ENCODE peak calls at places on chromosome 12, in six cellular contexts. W is prostate gland, Y is stomach, C is GM23338, Q is endothelial cell of umbilical vein, X is SK-N-SH. G is an unnamed sample. For H3K27me3 and H3K4me1, the result is how much of the 10 kb centered on the place peaks cover.

GRCh38 chr12:6345319-6346071 is 3.6 kb upstream of the TNFRSF1A start:
- DNase-seq in W (no peak), Y (peak), C (no peak), Q (peak), X (no peak), G (no peak)

GRCh38 chr12:31834158-31834557 is 105.3 kb upstream of the AMN1 start:
- DNase-seq in W (no peak), Y (no peak), C (no peak), Q (no peak), X (no peak), G (no peak)

GRCh38 chr12:48924617-48925217 is 575 bp downstream of the FKBP11 start:
- DNase-seq in W (peak), Y (peak), C (peak), Q (peak), X (peak), G (peak)

GRCh38 chr12:103469716-103470115 is 26.1 kb downstream of the C12orf42 start:
- DNase-seq in W (no peak), Y (no peak), C (no peak), Q (no peak), X (no peak), G (no peak)

GRCh38 chr12:90152897-90153624 is 444.4 kb upstream of the ATP2B1 start:
- DNase-seq in W (no peak), Y (no peak), C (no peak), Q (no peak), X (no peak), G (no peak)

GRCh38 chr12:113820310-113820709 is 145.8 kb downstream of the RBM19 start:
- DNase-seq in W (no peak), Y (no peak), C (no peak), Q (no peak), X (no peak), G (no peak)

GRCh38 chr12:32034045-32034444 is 72.6 kb upstream of the BICD1 start:
- DNase-seq in W (no peak), Y (no peak), C (no peak), Q (peak), X (no peak), G (no peak)

GRCh38 chr12:93895096-93895460 is 217.9 kb downstream of the CRADD start:
- DNase-seq in W (no peak), Y (no peak), C (peak), Q (no peak), X (no peak), G (no peak)

GRCh38 chr12:55842681-55843429 is at the start of gene MMP19:
- DNase-seq in W (no peak), Y (no peak), C (peak), Q (no peak), X (no peak), G (peak)

GRCh38 chr12:26127404-26127803 is 2.6 kb upstream of the BHLHE41 start:
- DNase-seq in W (no peak), Y (no peak), C (no peak), Q (no peak), X (no peak), G (no peak)

GRCh38 chr12:26125451-26126339 is 858 bp upstream of the BHLHE41 start:
- DNase-seq in W (peak), Y (peak), C (peak), Q (peak), X (peak), G (peak)

GRCh38 chr12:26124491-26125450 is at the start of gene BHLHE41:
- DNase-seq in W (peak), Y (peak), C (peak), Q (peak), X (peak), G (peak)

GRCh38 chr12:26128180-26128579 is 3.3 kb upstream of the BHLHE41 start:
- DNase-seq in W (no peak), Y (no peak), C (no peak), Q (no peak), X (no peak), G (no peak)

GRCh38 chr12:26126340-26127284 is 1.8 kb upstream of the BHLHE41 start:
- DNase-seq in W (peak), Y (peak), C (peak), Q (peak), X (peak), G (peak)
- H3K27me3 ChIP-seq in W (under half), Y (under half), C (half or more), Q (half or more), X (under half), G (under half)

GRCh38 chr12:106134294-106134949 is 4.3 kb downstream of the NUAK1 start:
- DNase-seq in W (no peak), Y (no peak), C (no peak), Q (no peak), X (no peak), G (no peak)

GRCh38 chr12:106135075-106135474 is 3.7 kb downstream of the NUAK1 start:
- DNase-seq in W (no peak), Y (no peak), C (no peak), Q (no peak), X (no peak), G (no peak)

GRCh38 chr12:106132175-106133135 is 6.3 kb downstream of the NUAK1 start:
- DNase-seq in W (no peak), Y (no peak), C (no peak), Q (no peak), X (no peak), G (no peak)

GRCh38 chr12:106131671-106132070 is 7.1 kb downstream of the NUAK1 start:
- DNase-seq in W (no peak), Y (no peak), C (no peak), Q (no peak), X (peak), G (peak)

DNA sequence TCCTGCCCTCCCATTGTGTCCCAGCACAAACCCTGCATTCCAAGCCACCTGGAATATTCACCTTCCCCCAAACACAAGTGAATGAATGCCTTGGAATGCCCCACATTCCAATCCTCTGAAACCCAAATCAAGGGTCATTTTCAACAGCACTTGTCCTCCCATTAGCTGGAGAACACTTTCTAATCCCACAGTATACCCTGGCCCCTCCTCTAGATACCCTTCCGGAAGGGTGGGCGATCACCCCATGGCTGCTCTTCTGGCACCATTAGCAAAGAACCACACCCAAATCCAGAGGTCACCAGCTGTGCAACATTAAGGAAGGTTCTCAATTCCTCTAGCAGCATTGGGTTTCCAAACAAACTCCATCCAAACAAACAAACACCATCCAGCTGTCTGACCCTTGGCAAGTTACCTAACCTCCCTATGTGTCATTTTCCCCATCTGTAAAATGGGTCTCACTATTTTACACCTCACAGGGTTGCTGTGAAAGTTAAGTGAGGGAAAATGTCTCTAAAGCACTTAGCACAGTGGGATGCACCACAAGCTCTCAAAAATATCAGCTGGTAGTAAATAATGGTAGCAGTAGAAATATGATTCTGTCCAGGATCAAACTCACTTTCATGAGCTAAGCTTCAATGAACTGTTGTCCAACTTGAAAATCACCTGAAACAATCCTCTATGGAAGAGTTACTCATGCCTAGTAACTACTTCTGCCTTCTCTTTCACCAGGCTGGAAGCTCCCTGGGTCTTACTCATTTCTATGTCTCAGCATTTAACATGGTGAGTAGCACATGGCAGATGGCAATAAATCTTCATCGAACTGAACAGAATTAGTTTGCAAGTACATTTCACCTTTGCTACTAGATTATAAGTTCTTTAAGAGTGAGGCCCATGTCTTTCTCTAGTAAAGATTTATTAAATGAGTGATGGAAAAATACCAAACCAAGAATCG is 5.3 kb downstream of the NUAK1 start:
- DNase-seq in W (no peak), Y (no peak), C (peak), Q (no peak), X (no peak), G (no peak)
- H3K4me1 ChIP-seq in W (under half), Y (under half), C (half or more), Q (half or more), X (under half), G (under half)

GRCh38 chr12:124413401-124413800 is 118.5 kb downstream of the RFLNA start:
- DNase-seq in W (no peak), Y (no peak), C (no peak), Q (no peak), X (peak), G (no peak)

GRCh38 chr12:124411953-124412645 is 117.2 kb downstream of the RFLNA start:
- DNase-seq in W (no peak), Y (no peak), C (no peak), Q (no peak), X (no peak), G (no peak)

GRCh38 chr12:124411291-124411878 is 116.5 kb downstream of the RFLNA start:
- DNase-seq in W (no peak), Y (no peak), C (no peak), Q (no peak), X (peak), G (peak)

GRCh38 chr12:124413915-124414314 is 119.0 kb downstream of the RFLNA start:
- DNase-seq in W (no peak), Y (no peak), C (no peak), Q (no peak), X (no peak), G (no peak)

DNA sequence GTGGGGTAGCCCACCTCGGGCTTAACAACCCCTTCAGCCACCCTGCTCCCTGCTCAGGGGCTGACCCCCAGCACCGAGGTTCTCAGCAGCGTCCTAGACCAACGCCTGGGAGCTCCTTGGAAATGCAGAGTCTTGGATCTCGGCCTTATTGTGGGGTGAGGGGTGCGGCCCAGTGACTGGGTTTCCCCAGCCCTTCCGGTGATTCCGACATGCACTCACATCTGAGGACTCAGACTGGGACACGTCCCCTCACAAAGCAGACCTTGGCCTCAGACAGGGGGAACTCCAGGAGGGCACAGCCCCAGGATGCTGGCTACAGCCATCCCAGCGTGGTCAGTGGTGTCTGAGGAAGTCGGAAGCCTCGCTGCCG is 117.7 kb downstream of the RFLNA start:
- DNase-seq in W (no peak), Y (no peak), C (no peak), Q (no peak), X (no peak), G (no peak)
- TF ChIP-seq POLR2AphosphoS5 in W (no peak), Y (no peak), C (no peak), Q (no peak), X (no peak), G (no peak)

GRCh38 chr12:98895086-98895651 is 250.1 kb downstream of the APAF1 start:
- DNase-seq in W (no peak), Y (no peak), C (peak), Q (no peak), X (peak), G (no peak)

GRCh38 chr12:98893126-98893525 is 248.0 kb downstream of the APAF1 start:
- DNase-seq in W (no peak), Y (no peak), C (no peak), Q (no peak), X (peak), G (no peak)

GRCh38 chr12:98896938-98897337 is 251.8 kb downstream of the APAF1 start:
- DNase-seq in W (no peak), Y (no peak), C (peak), Q (no peak), X (no peak), G (no peak)

GRCh38 chr12:98894412-98895085 is 249.5 kb downstream of the APAF1 start:
- DNase-seq in W (no peak), Y (no peak), C (peak), Q (no peak), X (peak), G (no peak)

DNA sequence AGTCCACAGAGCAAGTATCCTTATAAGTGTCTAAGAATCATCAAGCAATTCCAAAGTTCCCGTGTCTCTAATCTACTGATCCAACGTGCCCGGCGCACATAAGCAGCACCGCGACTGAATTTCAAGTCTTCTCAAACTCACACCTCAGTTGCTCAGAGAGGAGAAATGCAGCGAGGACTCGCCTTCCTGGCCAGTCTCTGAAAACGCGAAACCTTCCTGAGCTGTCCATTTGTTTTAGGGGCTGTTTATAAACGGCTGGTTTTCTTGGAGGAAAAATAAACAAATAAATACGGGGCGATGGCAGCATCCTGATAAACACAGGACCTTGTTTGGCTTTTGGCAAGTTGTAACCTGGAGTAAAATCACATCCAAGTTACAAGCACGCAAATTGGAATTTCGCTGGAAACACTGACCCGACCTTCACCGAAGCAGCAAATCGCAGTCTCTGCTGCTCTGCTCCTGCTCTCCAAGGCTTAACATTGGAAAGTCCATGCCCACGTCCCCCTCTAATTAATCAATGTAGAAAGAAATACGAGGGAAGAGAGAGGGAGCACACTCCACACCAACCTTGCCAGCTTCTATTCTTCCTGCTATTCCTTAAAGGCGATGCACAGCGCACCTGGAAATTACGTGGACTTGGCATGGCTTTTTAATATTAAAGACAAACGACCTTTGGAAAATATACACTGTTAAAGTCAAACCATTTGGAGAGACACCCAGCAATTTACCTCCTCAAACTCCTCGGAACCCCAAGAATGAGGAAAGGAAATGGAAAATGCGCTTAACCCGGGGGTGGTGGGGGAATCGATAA is 248.7 kb downstream of the APAF1 start:
- DNase-seq in W (no peak), Y (no peak), C (peak), Q (no peak), X (peak), G (no peak)
- H3K27me3 ChIP-seq in W (under half), Y (under half), C (half or more), Q (half or more), X (under half), G (half or more)

G was measured in sigmoid colon.